ENCODE peak calls at places on chromosomes 3 and 15, in six cellular contexts. N, K, O, A, W and R are unnamed samples.

GRCh38 chr3:141360888-141361598 is 7.3 kb upstream of the ZBTB38 start:
- DNase-seq in N (peak; percentile 95), K (peak; percentile 98), O (peak; percentile 45), A (no peak), W (peak; percentile 92), R (peak; percentile 42)

GRCh38 chr15:64422697-64423096 is 35.1 kb downstream of the TRIP4 start:
- DNase-seq in N (no peak), K (no peak), O (no peak), A (no peak), W (no peak), R (no peak)

GRCh38 chr15:87739866-87740265 is 516.7 kb downstream of the NTRK3 start:
- DNase-seq in N (no peak), K (no peak), O (no peak), A (no peak), W (no peak), R (no peak)

GRCh38 chr15:29687939-29688884 is 134.1 kb downstream of the TJP1 start:
- DNase-seq in N (no peak), K (no peak), O (no peak), A (no peak), W (no peak), R (no peak)

GRCh38 chr3:171142985-171143384 is 116.5 kb upstream of the SLC2A2 start:
- DNase-seq in N (no peak), K (peak; percentile 45), O (no peak), A (no peak), W (peak; percentile 35), R (no peak)

GRCh38 chr3:49397470-49397869 is 14.3 kb downstream of the RHOA start:
- DNase-seq in N (peak; percentile 30), K (no peak), O (no peak), A (no peak), W (peak; percentile 66), R (peak; percentile 55)

GRCh38 chr15:82117296-82117695 is 71.5 kb upstream of the MEX3B start:
- DNase-seq in N (no peak), K (no peak), O (no peak), A (no peak), W (no peak), R (no peak)

GRCh38 chr15:59491062-59491461 is 53.1 kb downstream of the FAM81A start:
- DNase-seq in N (no peak), K (no peak), O (no peak), A (no peak), W (peak; percentile 28), R (no peak)

GRCh38 chr3:6608843-6609242 is 252.1 kb upstream of the GRM7 start:
- DNase-seq in N (no peak), K (no peak), O (no peak), A (no peak), W (no peak), R (no peak)

GRCh38 chr3:170762081-170762480 is 107.9 kb downstream of the RPL22L1 start:
- DNase-seq in N (no peak), K (no peak), O (no peak), A (no peak), W (no peak), R (no peak)

GRCh38 chr3:24100694-24101402 is 155.8 kb downstream of the NR1D2 start:
- DNase-seq in N (peak; percentile 47), K (peak; percentile 50), O (no peak), A (no peak), W (no peak), R (no peak)

GRCh38 chr3:159859836-159860235 is 128.8 kb upstream of the IL12A start:
- DNase-seq in N (no peak), K (no peak), O (no peak), A (no peak), W (no peak), R (no peak)

GRCh38 chr3:123072152-123072551 is 5.3 kb downstream of the PDIA5 start:
- DNase-seq in N (no peak), K (no peak), O (no peak), A (no peak), W (peak; percentile 44), R (peak; percentile 68)

GRCh38 chr3:2921903-2922302 is 188.3 kb downstream of the IL5RA start:
- DNase-seq in N (peak; percentile 24), K (peak; percentile 5), O (no peak), A (peak; percentile 24), W (no peak), R (peak; percentile 33)

GRCh38 chr15:101509279-101509678 is 19.8 kb upstream of the PCSK6 start:
- DNase-seq in N (no peak), K (peak; percentile 47), O (no peak), A (no peak), W (no peak), R (no peak)

GRCh38 chr15:42150246-42150970 is 6.0 kb downstream of the PLA2G4F start:
- DNase-seq in N (no peak), K (no peak), O (no peak), A (no peak), W (no peak), R (no peak)

GRCh38 chr3:64000446-64001055 is 22.7 kb downstream of the PSMD6 start:
- DNase-seq in N (no peak), K (no peak), O (no peak), A (no peak), W (no peak), R (no peak)

GRCh38 chr3:12303532-12303931 is 14.7 kb downstream of the PPARG start:
- DNase-seq in N (peak; percentile 79), K (no peak), O (no peak), A (no peak), W (no peak), R (peak; percentile 24)

GRCh38 chr3:186806173-186807055 is at the start of gene RFC4:
- DNase-seq in N (peak; percentile 79), K (peak; percentile 72), O (peak; percentile 81), A (no peak), W (peak; percentile 75), R (peak; percentile 90)

GRCh38 chr15:63694184-63694583 is 97.0 kb downstream of the FBXL22 start:
- DNase-seq in N (no peak), K (no peak), O (no peak), A (no peak), W (no peak), R (no peak)

GRCh38 chr15:83653639-83654378 is at the start of gene ADAMTSL3:
- DNase-seq in N (peak; percentile 49), K (no peak), O (no peak), A (no peak), W (no peak), R (no peak)

GRCh38 chr3:88137836-88138235 is 11.9 kb upstream of the C3orf38 start:
- DNase-seq in N (no peak), K (no peak), O (no peak), A (no peak), W (no peak), R (no peak)

GRCh38 chr3:47399531-47400270 is 18.9 kb downstream of the PTPN23 start:
- DNase-seq in N (no peak), K (no peak), O (no peak), A (no peak), W (no peak), R (peak; percentile 51)

GRCh38 chr3:62954579-62954978 is 79.4 kb upstream of the CADPS start:
- DNase-seq in N (no peak), K (no peak), O (no peak), A (peak; percentile 1), W (no peak), R (peak; percentile 2)

GRCh38 chr15:80970018-80970657 is 19.5 kb downstream of the MESD start:
- DNase-seq in N (peak; percentile 59), K (peak; percentile 35), O (peak; percentile 66), A (no peak), W (peak; percentile 64), R (peak; percentile 77)

GRCh38 chr3:194399166-194399565 is at the start of gene GP5:
- DNase-seq in N (no peak), K (no peak), O (no peak), A (no peak), W (no peak), R (no peak)

GRCh38 chr3:179703816-179704215 is 51.0 kb downstream of the USP13 start:
- DNase-seq in N (no peak), K (no peak), O (no peak), A (no peak), W (no peak), R (no peak)

GRCh38 chr3:49720383-49721164 is 1.1 kb upstream of the AMIGO3 start:
- DNase-seq in N (no peak), K (no peak), O (no peak), A (no peak), W (no peak), R (no peak)

GRCh38 chr15:74841761-74842385 is 1.1 kb downstream of the ULK3 start:
- DNase-seq in N (no peak), K (no peak), O (no peak), A (no peak), W (no peak), R (no peak)
- H3K4me3 ChIP-seq in N (peak overlapping the region; percentile 66), K (peak overlapping the region; percentile 84), O (peak overlapping the region; percentile 99), A (peak overlapping the region; percentile 86), W (no peak overlapping the region), R (peak overlapping the region; percentile 81)

GRCh38 chr3:140022061-140022781 is 87.2 kb downstream of the CLSTN2 start:
- DNase-seq in N (no peak), K (no peak), O (no peak), A (no peak), W (no peak), R (no peak)
- TF ChIP-seq POLR2A in N (no peak), K (no peak), O (no peak), A (no peak), W (no peak), R (no peak)

GRCh38 chr3:72960812-72961518 is 35.6 kb upstream of the PPP4R2 start:
- DNase-seq in N (no peak), K (peak; percentile 86), O (no peak), A (no peak), W (no peak), R (no peak)
- TF ChIP-seq MYC in N (no peak), K (no peak), O (no peak), A (no peak), W (no peak), R (no peak)

GRCh38 chr15:40285151-40285898 is 2.5 kb upstream of the ANKRD63 start:
- DNase-seq in N (no peak), K (no peak), O (no peak), A (no peak), W (peak; percentile 12), R (peak; percentile 27)

GRCh38 chr15:40282144-40282869 is 557 bp downstream of the ANKRD63 start:
- DNase-seq in N (peak; percentile 64), K (peak; percentile 30), O (peak; percentile 81), A (no peak), W (peak; percentile 31), R (peak; percentile 73)

GRCh38 chr15:40282870-40283614 is at the start of gene ANKRD63:
- DNase-seq in N (no peak), K (no peak), O (peak; percentile 83), A (no peak), W (peak; percentile 11), R (peak; percentile 80)

GRCh38 chr15:40286061-40286532 is 3.2 kb upstream of the ANKRD63 start:
- DNase-seq in N (no peak), K (no peak), O (no peak), A (no peak), W (no peak), R (peak; percentile 38)

DNA sequence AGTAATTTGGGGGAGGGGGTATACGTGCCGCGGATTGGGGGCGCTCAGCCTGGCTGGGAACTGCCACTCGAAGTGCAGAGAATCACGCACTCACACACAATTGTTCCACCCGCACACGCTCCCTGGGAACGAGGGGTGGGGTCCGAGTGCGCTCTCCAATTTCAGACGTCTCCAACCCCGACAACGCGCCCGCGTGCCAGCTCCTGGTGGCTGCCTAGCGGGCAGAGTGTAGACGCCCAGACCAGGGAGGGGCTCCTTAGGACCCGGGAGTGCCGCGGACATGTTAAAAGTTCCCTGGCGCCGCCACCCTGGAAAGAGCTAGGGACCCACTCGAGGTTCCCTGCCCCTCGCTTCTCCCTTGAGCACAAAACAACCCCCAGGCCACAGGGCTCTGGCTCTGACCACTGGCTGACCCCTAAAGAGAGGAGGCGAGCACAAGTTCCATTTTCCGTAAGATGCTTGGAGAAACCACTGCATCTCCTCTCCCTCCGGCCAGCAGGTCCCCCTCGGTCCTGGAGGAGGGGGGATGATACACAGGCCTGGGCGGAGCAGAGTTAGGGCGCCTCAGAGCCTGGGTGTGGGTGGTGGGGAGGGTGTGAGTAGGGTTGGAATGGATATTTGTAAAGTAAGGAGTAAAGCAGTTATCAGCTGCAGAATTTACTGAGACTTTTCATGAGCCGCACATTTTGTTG is 897 bp upstream of the ANKRD63 start:
- DNase-seq in N (no peak), K (no peak), O (no peak), A (no peak), W (no peak), R (peak; percentile 11)
- H3K4me3 ChIP-seq in N (no peak overlapping the region), K (no peak overlapping the region), O (no peak overlapping the region), A (no peak overlapping the region), W (no peak overlapping the region), R (no peak overlapping the region)